ENCODE peak calls at places on chromosomes 2 and 18, in four cellular contexts. O, S, F and E are unnamed samples.

GRCh38 chr18:42752921-42753320 is 362.6 kb downstream of the RIT2 start:
- DNase-seq in O (no peak), S (no peak), F (no peak), E (no peak)

GRCh38 chr2:27710640-27711430 is 47.1 kb downstream of the SLC4A1AP start:
- DNase-seq in O (no peak), S (no peak), F (no peak), E (no peak)

GRCh38 chr2:180443896-180444295 is 436.8 kb upstream of the CWC22 start:
- DNase-seq in O (no peak), S (no peak), F (no peak), E (no peak)

GRCh38 chr2:160647967-160648685 is 154.5 kb upstream of the RBMS1 start:
- DNase-seq in O (no peak), S (no peak), F (no peak), E (no peak)

GRCh38 chr2:191746809-191747208 is 68.9 kb downstream of the NABP1 start:
- DNase-seq in O (no peak), S (no peak), F (no peak), E (no peak)

GRCh38 chr18:43060020-43060419 is 55.5 kb downstream of the RIT2 start:
- DNase-seq in O (no peak), S (no peak), F (no peak), E (no peak)

GRCh38 chr18:38241216-38241615 is 675.6 kb upstream of the CELF4 start:
- DNase-seq in O (no peak), S (no peak), F (no peak), E (no peak)

GRCh38 chr2:30756971-30757370 is 50.3 kb downstream of the CAPN13 start:
- DNase-seq in O (no peak), S (no peak), F (no peak), E (no peak)

GRCh38 chr2:12884713-12885282 is 168.1 kb downstream of the TRIB2 start:
- DNase-seq in O (no peak), S (peak), F (peak), E (no peak)

GRCh38 chr2:72669121-72669520 is 156.7 kb downstream of the EXOC6B start:
- DNase-seq in O (no peak), S (no peak), F (peak), E (no peak)

GRCh38 chr18:600107-600506 is 3.3 kb downstream of the CLUL1 start:
- DNase-seq in O (no peak), S (no peak), F (no peak), E (no peak)

GRCh38 chr2:185738679-185739472 is at the start of gene FSIP2:
- DNase-seq in O (peak), S (peak), F (no peak), E (peak)

GRCh38 chr2:237677951-237678481 is 50.6 kb downstream of the LRRFIP1 start:
- DNase-seq in O (no peak), S (no peak), F (peak), E (no peak)

GRCh38 chr2:151907933-151908882 is 80.0 kb upstream of the ARL5A start:
- DNase-seq in O (no peak), S (no peak), F (no peak), E (no peak)

GRCh38 chr2:157056200-157056676 is 201.3 kb upstream of the GALNT5 start:
- DNase-seq in O (no peak), S (peak), F (peak), E (no peak)

GRCh38 chr2:2846379-2847130 is 515.5 kb upstream of the MYT1L start:
- DNase-seq in O (no peak), S (no peak), F (no peak), E (no peak)

GRCh38 chr2:8412082-8412481 is 269.8 kb upstream of the ID2 start:
- DNase-seq in O (peak), S (no peak), F (no peak), E (no peak)

GRCh38 chr18:45723921-45724320 is at the start of gene SLC14A1:
- DNase-seq in O (no peak), S (no peak), F (no peak), E (no peak)

GRCh38 chr2:42809131-42809875 is 16.9 kb upstream of the HAAO start:
- DNase-seq in O (no peak), S (peak), F (no peak), E (no peak)

GRCh38 chr18:48575301-48575657 is 36.4 kb downstream of the CTIF start:
- DNase-seq in O (no peak), S (no peak), F (no peak), E (no peak)

GRCh38 chr2:186496401-186496800 is 10.3 kb downstream of the ZC3H15 start:
- DNase-seq in O (no peak), S (no peak), F (no peak), E (no peak)

GRCh38 chr2:202910687-202911086 is 786 bp downstream of the WDR12 start:
- DNase-seq in O (no peak), S (no peak), F (no peak), E (no peak)

GRCh38 chr2:224196789-224197188 is 157.7 kb upstream of the SERPINE2 start:
- DNase-seq in O (no peak), S (no peak), F (no peak), E (no peak)

GRCh38 chr2:134181219-134181618 is 72.7 kb upstream of the MGAT5 start:
- DNase-seq in O (no peak), S (no peak), F (no peak), E (no peak)

GRCh38 chr18:55753643-55754255 is 165.8 kb upstream of the TCF4 start:
- DNase-seq in O (no peak), S (no peak), F (peak), E (no peak)

GRCh38 chr18:61394983-61395382 is 61.8 kb downstream of the CDH20 start:
- DNase-seq in O (no peak), S (no peak), F (no peak), E (no peak)

GRCh38 chr2:240213226-240213475 is 72.7 kb upstream of the OTOS start:
- DNase-seq in O (no peak), S (no peak), F (no peak), E (peak)

GRCh38 chr2:182973441-182974352 is 64.6 kb downstream of the NCKAP1 start:
- DNase-seq in O (no peak), S (no peak), F (no peak), E (no peak)

GRCh38 chr18:58284699-58285490 is 240.9 kb downstream of the NEDD4L start:
- DNase-seq in O (no peak), S (no peak), F (no peak), E (no peak)

GRCh38 chr2:8549942-8550341 is 131.9 kb upstream of the ID2 start:
- DNase-seq in O (peak), S (no peak), F (no peak), E (no peak)

GRCh38 chr2:169189123-169189522 is 119.8 kb downstream of the DHRS9 start:
- DNase-seq in O (no peak), S (no peak), F (no peak), E (no peak)

GRCh38 chr2:54208364-54209240 is 47.4 kb downstream of the TSPYL6 start:
- DNase-seq in O (no peak), S (no peak), F (peak), E (no peak)

GRCh38 chr2:210546424-210547223 is 9.8 kb upstream of the CPS1 start:
- DNase-seq in O (peak), S (no peak), F (no peak), E (no peak)

GRCh38 chr2:17461087-17461475 is 57.2 kb downstream of the RAD51AP2 start:
- DNase-seq in O (no peak), S (no peak), F (no peak), E (no peak)

GRCh38 chr2:203412555-203413331 is 84.5 kb downstream of the ABI2 start:
- DNase-seq in O (no peak), S (peak), F (no peak), E (no peak)

GRCh38 chr2:39938035-39938835 is 159.2 kb upstream of the THUMPD2 start:
- DNase-seq in O (no peak), S (no peak), F (peak), E (no peak)

GRCh38 chr2:1938986-1939385 is 194.7 kb upstream of the PXDN start:
- DNase-seq in O (no peak), S (no peak), F (no peak), E (no peak)